ENCODE peak calls at places on chromosomes 3 and 15, in four cellular contexts. O, E, B and W are unnamed samples.

GRCh38 chr3:149179225-149179624 is 42.4 kb downstream of the CP start:
- DNase-seq in O (no peak), E (peak), B (no peak), W (no peak)

GRCh38 chr15:73051402-73051810 is 857 bp upstream of the NEO1 start:
- DNase-seq in B (peak), O (peak), E (no peak), W (no peak)

GRCh38 chr3:55467099-55467498 is 20.0 kb downstream of the WNT5A start:
- DNase-seq in E (no peak), B (no peak), O (no peak), W (no peak)

GRCh38 chr3:190229632-190230424 is 92.4 kb downstream of the CLDN1 start:
- DNase-seq in E (peak), O (no peak), B (no peak), W (no peak)

GRCh38 chr3:129651316-129652202 is 45.1 kb upstream of the PLXND1 start:
- DNase-seq in O (no peak), B (peak), E (peak), W (no peak)

GRCh38 chr3:13884851-13885703 is 5.2 kb upstream of the WNT7A start:
- DNase-seq in B (peak), E (peak), O (no peak), W (peak)

GRCh38 chr3:50164481-50164880 is 9.4 kb downstream of the SEMA3F start:
- DNase-seq in O (no peak), E (no peak), B (no peak), W (no peak)

GRCh38 chr3:69649713-69650419 is 89.4 kb upstream of the MITF start:
- DNase-seq in O (no peak), E (no peak), B (no peak), W (no peak)